ENCODE peak calls at places on chromosomes 3 and 15, in four cellular contexts. One of them, this sample, is unnamed.

GRCh38 chr15:90079619-90080559 is 22.4 kb downstream of the IDH2 start:
- DNase-seq in astrocyte of the spinal cord: no peak
- DNase-seq in cardiac muscle cell: no peak
- DNase-seq in GM12865: no peak
- DNase-seq in this sample: no peak

GRCh38 chr3:122392868-122393844 is 9.2 kb downstream of the FAM162A start:
- DNase-seq in astrocyte of the spinal cord: peak
- DNase-seq in cardiac muscle cell: peak
- DNase-seq in GM12865: peak
- DNase-seq in this sample: peak

GRCh38 chr3:113132571-113132996 is 78.8 kb upstream of the BOC start:
- DNase-seq in astrocyte of the spinal cord: peak
- DNase-seq in cardiac muscle cell: no peak
- DNase-seq in GM12865: no peak
- DNase-seq in this sample: peak

GRCh38 chr3:139608924-139609323 is 68.8 kb downstream of the NMNAT3 start:
- DNase-seq in astrocyte of the spinal cord: no peak
- DNase-seq in cardiac muscle cell: no peak
- DNase-seq in GM12865: no peak
- DNase-seq in this sample: peak

GRCh38 chr15:57610130-57610529 is 18.4 kb downstream of the MYZAP start:
- DNase-seq in astrocyte of the spinal cord: peak
- DNase-seq in cardiac muscle cell: no peak
- DNase-seq in GM12865: no peak
- DNase-seq in this sample: peak

GRCh38 chr3:59749291-59749690 is 699.5 kb upstream of the CFAP20DC start:
- DNase-seq in astrocyte of the spinal cord: no peak
- DNase-seq in cardiac muscle cell: no peak
- DNase-seq in GM12865: no peak
- DNase-seq in this sample: no peak

GRCh38 chr15:97598353-97598798 is 362.1 kb upstream of the ARRDC4 start:
- DNase-seq in astrocyte of the spinal cord: no peak
- DNase-seq in cardiac muscle cell: no peak
- DNase-seq in GM12865: no peak
- DNase-seq in this sample: no peak

GRCh38 chr3:124467980-124468902 is 262.0 kb upstream of the UMPS start:
- DNase-seq in astrocyte of the spinal cord: peak
- DNase-seq in cardiac muscle cell: peak
- DNase-seq in GM12865: peak
- DNase-seq in this sample: peak

GRCh38 chr15:83854314-83854713 is 200.4 kb downstream of the ADAMTSL3 start:
- DNase-seq in astrocyte of the spinal cord: no peak
- DNase-seq in cardiac muscle cell: no peak
- DNase-seq in GM12865: no peak
- DNase-seq in this sample: peak

GRCh38 chr15:64519897-64520296 is 59.5 kb downstream of the ZNF609 start:
- DNase-seq in astrocyte of the spinal cord: no peak
- DNase-seq in cardiac muscle cell: no peak
- DNase-seq in GM12865: no peak
- DNase-seq in this sample: no peak

GRCh38 chr15:38622908-38623307 is 58.3 kb upstream of the RASGRP1 start:
- DNase-seq in astrocyte of the spinal cord: no peak
- DNase-seq in cardiac muscle cell: no peak
- DNase-seq in GM12865: no peak
- DNase-seq in this sample: no peak

GRCh38 chr3:50583897-50584296 is 14.6 kb downstream of the HEMK1 start:
- DNase-seq in astrocyte of the spinal cord: no peak
- DNase-seq in cardiac muscle cell: no peak
- DNase-seq in GM12865: no peak
- DNase-seq in this sample: no peak

GRCh38 chr3:106824856-106825255 is 552.4 kb upstream of the CCDC54 start:
- DNase-seq in astrocyte of the spinal cord: peak
- DNase-seq in cardiac muscle cell: peak
- DNase-seq in GM12865: peak
- DNase-seq in this sample: peak

GRCh38 chr3:9246196-9246595 is 3.2 kb downstream of the SRGAP3 start:
- DNase-seq in astrocyte of the spinal cord: no peak
- DNase-seq in cardiac muscle cell: no peak
- DNase-seq in GM12865: no peak
- DNase-seq in this sample: no peak

GRCh38 chr15:43134157-43134637 is 811 bp downstream of the TMEM62 start:
- DNase-seq in astrocyte of the spinal cord: no peak
- DNase-seq in cardiac muscle cell: peak
- DNase-seq in GM12865: peak
- DNase-seq in this sample: peak

GRCh38 chr15:90401499-90401898 is 13.5 kb downstream of the IQGAP1 start:
- DNase-seq in astrocyte of the spinal cord: no peak
- DNase-seq in cardiac muscle cell: no peak
- DNase-seq in GM12865: no peak
- DNase-seq in this sample: no peak

DNA sequence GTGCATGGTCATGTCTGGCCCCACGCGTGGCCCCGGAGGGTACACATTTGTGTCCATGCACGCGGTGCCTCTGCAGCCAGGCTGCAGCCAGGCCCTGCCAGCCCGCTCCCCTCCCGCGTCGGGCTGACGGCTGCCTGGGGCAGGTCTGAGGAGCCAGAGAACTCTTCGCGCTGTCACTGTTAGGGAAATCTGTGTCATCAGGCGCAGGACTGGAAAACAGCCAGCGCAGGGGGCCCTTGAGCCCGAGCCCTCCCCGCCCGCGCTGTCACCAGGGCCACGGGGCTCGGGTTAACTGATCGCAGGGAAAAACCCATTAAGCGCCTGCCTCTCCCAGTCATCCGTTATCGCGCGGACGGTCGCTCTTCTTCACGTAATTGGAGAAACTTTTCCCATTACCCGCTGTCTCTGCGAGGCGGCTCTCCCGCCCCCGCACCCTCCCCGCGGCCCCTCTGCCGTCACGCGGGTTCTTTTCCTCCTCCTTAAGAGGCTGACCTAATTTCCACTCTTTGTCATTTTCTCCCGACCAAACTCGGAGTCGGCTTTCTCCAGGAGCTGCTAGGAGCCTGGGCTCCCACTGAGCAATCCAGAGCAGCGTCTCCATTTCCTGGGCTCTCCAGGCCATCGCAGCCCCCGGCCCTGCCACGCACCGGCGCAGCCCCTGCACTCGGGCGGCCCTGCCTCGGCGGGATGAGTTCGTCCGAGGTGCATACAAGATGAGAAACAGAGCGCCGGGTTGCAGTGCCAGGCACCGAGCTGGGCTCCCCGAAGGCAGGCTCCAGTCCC is 57.5 kb upstream of the PRR23E start:
- DNase-seq in astrocyte of the spinal cord: peak
- DNase-seq in cardiac muscle cell: peak
- DNase-seq in GM12865: no peak
- DNase-seq in this sample: no peak
- H3K4me3 ChIP-seq in astrocyte of the spinal cord: no peak
- H3K4me3 ChIP-seq in cardiac muscle cell: peak
- H3K4me3 ChIP-seq in GM12865: no peak
- H3K4me3 ChIP-seq in this sample: no peak

GRCh38 chr3:11156026-11156410 is 1.7 kb downstream of the HRH1 start:
- DNase-seq in astrocyte of the spinal cord: no peak
- DNase-seq in cardiac muscle cell: no peak
- DNase-seq in GM12865: no peak
- DNase-seq in this sample: no peak
- H3K4me3 ChIP-seq in astrocyte of the spinal cord: peak
- H3K4me3 ChIP-seq in cardiac muscle cell: no peak
- H3K4me3 ChIP-seq in GM12865: no peak
- H3K4me3 ChIP-seq in this sample: no peak

GRCh38 chr15:99014803-99015676 is 7.4 kb upstream of the PGPEP1L start:
- DNase-seq in astrocyte of the spinal cord: peak
- DNase-seq in cardiac muscle cell: peak
- DNase-seq in GM12865: peak
- DNase-seq in this sample: peak

GRCh38 chr15:99016680-99017321 is 9.2 kb upstream of the PGPEP1L start:
- DNase-seq in astrocyte of the spinal cord: no peak
- DNase-seq in cardiac muscle cell: no peak
- DNase-seq in GM12865: no peak
- DNase-seq in this sample: peak

GRCh38 chr15:99019558-99020540 is 12.3 kb upstream of the PGPEP1L start:
- DNase-seq in astrocyte of the spinal cord: peak
- DNase-seq in cardiac muscle cell: no peak
- DNase-seq in GM12865: no peak
- DNase-seq in this sample: peak

GRCh38 chr15:99017322-99017701 is 9.7 kb upstream of the PGPEP1L start:
- DNase-seq in astrocyte of the spinal cord: no peak
- DNase-seq in cardiac muscle cell: no peak
- DNase-seq in GM12865: no peak
- DNase-seq in this sample: no peak

GRCh38 chr15:99015677-99016568 is 8.3 kb upstream of the PGPEP1L start:
- DNase-seq in astrocyte of the spinal cord: no peak
- DNase-seq in cardiac muscle cell: peak
- DNase-seq in GM12865: no peak
- DNase-seq in this sample: no peak
- H3K4me3 ChIP-seq in astrocyte of the spinal cord: peak
- H3K4me3 ChIP-seq in cardiac muscle cell: peak
- H3K4me3 ChIP-seq in GM12865: peak
- H3K4me3 ChIP-seq in this sample: no peak

DNA sequence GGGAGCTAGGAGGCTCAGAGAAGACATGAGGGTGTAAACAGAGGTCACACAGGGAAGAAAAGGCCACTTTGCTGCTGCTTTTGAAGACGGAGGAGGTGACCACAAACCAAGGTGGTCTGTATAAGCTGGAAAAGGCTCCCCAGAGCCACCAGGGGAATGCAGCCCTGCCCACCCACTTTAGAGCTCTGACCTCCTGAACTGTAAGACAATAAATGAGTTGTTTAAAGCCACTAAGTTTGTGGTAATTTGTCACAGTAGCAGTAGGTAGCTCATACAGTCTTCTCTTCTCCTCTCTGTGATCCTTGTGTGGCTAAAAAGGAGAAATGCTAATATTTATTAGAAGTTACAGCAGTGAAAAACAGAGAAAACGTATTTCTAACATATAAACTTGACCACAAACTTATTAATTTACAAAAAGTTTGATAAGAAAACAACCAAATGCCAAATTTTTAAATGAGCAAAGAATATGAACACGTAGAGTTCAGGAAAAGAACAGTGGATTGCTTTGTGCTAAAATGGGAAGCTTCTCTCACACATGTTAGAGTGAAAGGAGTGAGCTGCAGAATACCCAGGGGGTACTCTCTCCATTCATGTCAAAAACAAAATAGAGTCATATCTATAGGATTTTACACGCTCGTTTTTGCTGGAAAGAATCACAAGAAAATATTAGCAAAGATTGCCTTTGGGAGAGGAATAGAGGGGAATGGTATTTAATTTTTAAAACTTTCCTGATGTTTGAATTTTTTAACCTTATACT is 71.0 kb downstream of the NOX5 start:
- DNase-seq in astrocyte of the spinal cord: no peak
- DNase-seq in cardiac muscle cell: no peak
- DNase-seq in GM12865: no peak
- DNase-seq in this sample: no peak
- H3K4me3 ChIP-seq in astrocyte of the spinal cord: no peak
- H3K4me3 ChIP-seq in cardiac muscle cell: no peak
- H3K4me3 ChIP-seq in GM12865: no peak
- H3K4me3 ChIP-seq in this sample: no peak

DNA sequence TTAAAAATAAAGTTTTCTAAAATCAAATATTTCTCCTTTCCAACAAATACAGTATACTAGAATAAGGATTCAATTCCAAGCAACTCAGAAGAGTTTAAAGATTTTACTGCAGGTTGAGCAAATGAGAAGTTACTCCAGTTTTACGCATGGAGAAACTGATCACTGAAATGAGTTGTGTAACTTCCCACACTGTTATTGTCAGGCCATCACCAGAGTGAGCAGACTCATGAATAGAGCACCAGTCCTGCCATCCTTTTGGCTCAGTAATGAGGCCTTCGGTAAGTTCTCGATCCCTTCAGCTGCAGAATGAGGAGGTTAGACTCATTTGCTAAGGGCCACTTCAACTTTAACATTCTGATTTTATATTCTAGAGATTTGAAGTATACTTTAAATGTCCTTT is 48.1 kb downstream of the OSBPL10 start:
- DNase-seq in astrocyte of the spinal cord: no peak
- DNase-seq in cardiac muscle cell: no peak
- DNase-seq in GM12865: no peak
- DNase-seq in this sample: no peak
- H3K4me3 ChIP-seq in astrocyte of the spinal cord: no peak
- H3K4me3 ChIP-seq in cardiac muscle cell: no peak
- H3K4me3 ChIP-seq in GM12865: no peak
- H3K4me3 ChIP-seq in this sample: no peak

GRCh38 chr3:87766736-87767135 is 292.1 kb downstream of the CGGBP1 start:
- DNase-seq in astrocyte of the spinal cord: no peak
- DNase-seq in cardiac muscle cell: no peak
- DNase-seq in GM12865: no peak
- DNase-seq in this sample: no peak

DNA sequence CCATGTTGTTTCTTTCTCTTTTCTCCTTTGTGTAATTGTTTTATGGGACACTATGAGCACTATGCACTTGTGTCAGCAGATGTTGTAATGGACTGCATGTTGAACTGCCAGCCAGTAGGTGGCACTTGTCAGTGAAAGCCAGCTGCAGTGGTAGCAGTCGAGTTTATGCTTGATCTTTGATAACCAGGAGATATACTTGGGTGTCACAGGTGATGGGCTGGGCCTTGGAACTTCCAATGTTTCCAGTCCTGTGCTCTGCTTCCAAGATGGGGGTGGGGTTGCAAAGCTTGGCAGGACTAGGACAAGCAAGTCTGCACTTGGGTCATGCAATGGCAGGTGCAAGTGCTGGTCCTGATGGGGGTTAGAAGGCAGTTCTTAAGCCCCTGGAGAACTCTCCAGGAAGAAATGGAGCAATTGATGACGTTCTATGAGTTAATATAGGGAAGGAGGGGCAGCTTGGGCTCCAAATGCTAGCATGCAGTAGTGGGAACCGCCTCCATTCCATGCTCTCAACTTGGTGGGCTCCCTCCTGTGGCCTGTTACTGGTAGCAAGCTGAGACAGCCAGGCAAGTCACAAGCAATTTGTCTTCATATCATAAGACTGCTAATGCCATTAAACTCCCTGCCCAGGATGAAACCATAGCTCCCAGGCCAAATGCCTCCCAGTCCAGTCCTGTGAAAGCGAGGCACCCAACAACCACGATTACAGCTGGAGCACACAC is 287.3 kb downstream of the CGGBP1 start:
- DNase-seq in astrocyte of the spinal cord: no peak
- DNase-seq in cardiac muscle cell: peak
- DNase-seq in GM12865: peak
- DNase-seq in this sample: peak
- H3K4me3 ChIP-seq in astrocyte of the spinal cord: no peak
- H3K4me3 ChIP-seq in cardiac muscle cell: no peak
- H3K4me3 ChIP-seq in GM12865: no peak
- H3K4me3 ChIP-seq in this sample: no peak

GRCh38 chr3:52290596-52291507 is 3.2 kb downstream of the GLYCTK start:
- DNase-seq in astrocyte of the spinal cord: no peak
- DNase-seq in cardiac muscle cell: no peak
- DNase-seq in GM12865: no peak
- DNase-seq in this sample: no peak
- H3K4me3 ChIP-seq in astrocyte of the spinal cord: no peak
- H3K4me3 ChIP-seq in cardiac muscle cell: no peak
- H3K4me3 ChIP-seq in GM12865: no peak
- H3K4me3 ChIP-seq in this sample: no peak

This sample was measured in mammary epithelial cell.